ENCODE peak calls at places on chromosomes 1 and 21, in four cellular contexts. O, N, W and L are unnamed samples.

GRCh38 chr1:41033272-41033671 is 11.7 kb upstream of the SLFNL1 start:
- DNase-seq in O (no peak), N (no peak), W (no peak), L (no peak)

GRCh38 chr1:109765896-109766615 is 2.3 kb upstream of the EPS8L3 start:
- DNase-seq in O (peak), N (no peak), W (no peak), L (no peak)

GRCh38 chr1:99685516-99686180 is 39.7 kb downstream of the PALMD start:
- DNase-seq in O (peak), N (peak), W (no peak), L (no peak)

GRCh38 chr1:210372931-210373627 is 44.4 kb downstream of the HHAT start:
- DNase-seq in O (no peak), N (no peak), W (no peak), L (no peak)

GRCh38 chr1:229803601-229804217 is 177.7 kb downstream of the URB2 start:
- DNase-seq in O (no peak), N (no peak), W (no peak), L (no peak)

GRCh38 chr21:43934116-43934515 is 69.1 kb downstream of the AGPAT3 start:
- DNase-seq in O (no peak), N (no peak), W (no peak), L (no peak)

GRCh38 chr1:93967276-93967675 is 58.0 kb upstream of the GCLM start:
- DNase-seq in O (no peak), N (no peak), W (no peak), L (no peak)

GRCh38 chr1:53121319-53122172 is 20.9 kb downstream of the SLC1A7 start:
- DNase-seq in O (no peak), N (peak), W (no peak), L (no peak)

GRCh38 chr1:11850121-11850520 is 2.5 kb upstream of the NPPA start:
- DNase-seq in O (no peak), N (no peak), W (no peak), L (no peak)

GRCh38 chr1:78830321-78830720 is 176.2 kb downstream of the ADGRL4 start:
- DNase-seq in O (no peak), N (no peak), W (no peak), L (no peak)

GRCh38 chr1:52424238-52424637 is 19.8 kb downstream of the PRPF38A start:
- DNase-seq in O (peak), N (no peak), W (no peak), L (no peak)

GRCh38 chr1:230365723-230366307 is 60.3 kb downstream of the PGBD5 start:
- DNase-seq in O (no peak), N (no peak), W (no peak), L (no peak)

GRCh38 chr21:37367301-37367757 is 756 bp downstream of the DYRK1A start:
- DNase-seq in O (no peak), N (peak), W (no peak), L (peak)

GRCh38 chr1:111605553-111605952 is 14.0 kb upstream of the RAP1A start:
- DNase-seq in O (no peak), N (no peak), W (no peak), L (no peak)

GRCh38 chr1:75855010-75855409 is 58.3 kb downstream of the MSH4 start:
- DNase-seq in O (no peak), N (no peak), W (no peak), L (no peak)